ENCODE peak calls at places on chromosomes 4 and X, in ten cellular contexts. J, Q, N, Z, D, X, A, T, P and E are unnamed samples.

GRCh38 chr4:13484749-13485345 is 707 bp upstream of the RAB28 start:
- DNase-seq in X (no peak), A (no peak), Z (no peak), Q (peak; percentile 29), P (peak; percentile 61), J (no peak), N (no peak), D (no peak), T (no peak), E (no peak)

GRCh38 chr4:40196724-40197281 is at the start of gene RHOH:
- DNase-seq in J (no peak), Z (no peak), A (no peak), T (no peak), N (no peak), X (no peak), D (no peak), Q (no peak), P (no peak), E (no peak)

GRCh38 chr4:142846729-142847606 is 867 bp upstream of the INPP4B start:
- DNase-seq in N (no peak), P (peak; percentile 31), D (peak; percentile 79), Q (peak; percentile 72), T (peak; percentile 68), X (peak; percentile 79), A (peak; percentile 57), Z (peak; percentile 61), J (peak; percentile 37), E (no peak)

GRCh38 chr4:19254476-19254875 is 997.2 kb upstream of the SLIT2 start:
- DNase-seq in Q (no peak), P (peak; percentile 73), J (no peak), D (no peak), T (no peak), Z (no peak), N (no peak), A (no peak), X (no peak), E (no peak)

GRCh38 chrX:19571708-19572107 is 56.4 kb upstream of the MAP3K15 start:
- DNase-seq in P (no peak), Z (no peak), N (no peak), J (no peak), Q (no peak), D (no peak), T (no peak), X (no peak), A (no peak), E (no peak)

GRCh38 chr4:144174401-144175067 is 34.0 kb upstream of the GYPA start:
- DNase-seq in J (no peak), P (peak; percentile 76), X (no peak), N (peak; percentile 23), Z (no peak), A (no peak), Q (peak; percentile 74), D (peak; percentile 66), T (peak; percentile 50), E (no peak)

GRCh38 chrX:83535417-83536244 is 27.5 kb downstream of the POU3F4 start:
- DNase-seq in A (no peak), T (no peak), X (no peak), P (no peak), Z (no peak), D (peak; percentile 52), N (no peak), Q (no peak), J (no peak), E (no peak)

GRCh38 chr4:17385403-17385802 is 126.5 kb downstream of the QDPR start:
- DNase-seq in D (peak; percentile 55), P (peak; percentile 37), T (peak; percentile 9), Z (no peak), X (no peak), J (no peak), N (peak; percentile 14), A (no peak), Q (peak; percentile 7), E (no peak)

GRCh38 chr4:82268050-82268825 is 105.6 kb downstream of the HNRNPD start:
- DNase-seq in T (peak; percentile 70), N (peak; percentile 3), D (peak; percentile 76), Z (peak; percentile 52), A (peak; percentile 69), Q (peak; percentile 81), J (peak; percentile 19), X (no peak), P (peak; percentile 70), E (no peak)

GRCh38 chr4:147102596-147102995 is 156.9 kb upstream of the TTC29 start:
- DNase-seq in Q (no peak), N (no peak), T (no peak), Z (no peak), J (no peak), X (no peak), A (no peak), D (no peak), P (peak; percentile 18), E (no peak)

GRCh38 chr4:41213563-41214157 is 682 bp downstream of the APBB2 start:
- DNase-seq in X (peak; percentile 79), Q (peak; percentile 54), T (peak; percentile 20), D (peak; percentile 29), A (peak; percentile 73), N (no peak), Z (peak; percentile 50), J (peak; percentile 39), P (no peak), E (no peak)

GRCh38 chr4:8818063-8818881 is 53.4 kb downstream of the HMX1 start:
- DNase-seq in A (peak; percentile 20), Z (peak; percentile 4), Q (no peak), X (peak; percentile 36), J (peak; percentile 6), N (no peak), T (no peak), P (no peak), D (no peak), E (peak; percentile 77)

GRCh38 chrX:129706395-129707072 is 32.2 kb upstream of the XPNPEP2 start:
- DNase-seq in P (peak; percentile 42), Z (no peak), N (no peak), Q (no peak), A (peak; percentile 77), X (no peak), J (no peak), D (peak; percentile 58), T (peak; percentile 10), E (no peak)

GRCh38 chr4:94918543-94918942 is 160.8 kb downstream of the BMPR1B start:
- DNase-seq in Z (no peak), T (no peak), Q (no peak), J (no peak), P (no peak), A (no peak), X (no peak), N (no peak), D (no peak), E (no peak)

GRCh38 chr4:2009651-2010233 is 968 bp upstream of the NELFA start:
- DNase-seq in Z (peak; percentile 66), A (no peak), D (peak; percentile 29), X (peak; percentile 88), P (peak; percentile 65), N (no peak), J (peak; percentile 61), Q (peak; percentile 85), T (peak; percentile 35), E (no peak)
- TF ChIP-seq CTCF in Z (no peak), A (no peak), D (peak; percentile 12), X (no peak), P (peak; percentile 22), N (peak; percentile 16), J (peak; percentile 47), Q (peak; percentile 24), T (peak; percentile 5), E (no peak)

GRCh38 chr4:174654634-174655033 is 132.3 kb upstream of the HPGD start:
- DNase-seq in X (no peak), A (no peak), T (no peak), P (no peak), J (no peak), D (no peak), Q (no peak), N (no peak), Z (no peak), E (no peak)

GRCh38 chr4:174650711-174651355 is 128.5 kb upstream of the HPGD start:
- DNase-seq in Q (no peak), Z (no peak), N (no peak), A (no peak), P (no peak), X (no peak), T (peak; percentile 57), D (no peak), J (no peak), E (no peak)

GRCh38 chr4:174646326-174646725 is 124.0 kb upstream of the HPGD start:
- DNase-seq in N (no peak), X (no peak), P (no peak), Z (no peak), A (no peak), J (no peak), Q (no peak), D (no peak), T (no peak), E (no peak)

DNA sequence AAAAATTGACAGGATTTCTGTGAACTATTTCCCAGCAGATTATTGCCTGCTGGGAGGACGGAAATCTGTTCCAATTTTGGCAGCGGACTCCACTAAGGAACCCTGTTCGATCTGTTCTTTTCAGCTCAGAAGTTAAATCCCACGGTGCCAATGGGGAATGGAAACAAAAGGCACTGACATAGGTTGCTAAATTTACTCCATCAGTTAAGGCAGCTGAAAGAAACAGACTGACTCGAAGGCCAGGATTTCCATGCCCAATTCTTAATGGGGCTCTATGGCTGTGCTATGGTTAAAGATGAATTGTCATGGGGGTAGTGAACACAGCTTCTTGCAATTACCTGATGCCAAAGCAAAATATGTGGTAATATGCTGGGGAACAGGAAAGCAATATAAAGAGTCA is 126.6 kb upstream of the HPGD start:
- DNase-seq in P (no peak), Q (no peak), J (no peak), X (no peak), T (no peak), A (no peak), N (no peak), D (no peak), Z (no peak), E (no peak)
- TF ChIP-seq CTCF in P (no peak), Q (no peak), J (no peak), X (no peak), T (no peak), A (no peak), N (no peak), D (no peak), Z (no peak), E (no peak)

DNA sequence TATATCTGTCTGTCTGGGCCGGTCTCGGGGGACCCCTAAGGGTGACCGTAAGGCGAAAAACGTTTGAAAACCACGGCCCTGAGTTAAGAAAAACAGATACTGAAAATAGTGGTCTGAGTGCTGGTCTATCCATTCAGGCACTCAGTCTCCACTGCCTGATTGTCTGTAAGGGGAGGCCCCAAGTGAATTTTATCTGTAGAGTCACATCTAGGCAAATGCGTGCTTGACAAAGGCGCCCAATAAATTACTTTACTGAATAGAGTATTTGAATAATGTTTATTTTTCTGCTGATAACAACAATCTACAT is 461 bp downstream of the HNRNPH2 start:
- DNase-seq in D (no peak), Q (no peak), X (no peak), T (no peak), P (no peak), N (no peak), A (no peak), Z (no peak), J (no peak), E (no peak)
- TF ChIP-seq CTCF in D (no peak), Q (no peak), X (no peak), T (no peak), P (no peak), N (no peak), A (no peak), Z (no peak), J (no peak), E (peak; percentile 9)

DNA sequence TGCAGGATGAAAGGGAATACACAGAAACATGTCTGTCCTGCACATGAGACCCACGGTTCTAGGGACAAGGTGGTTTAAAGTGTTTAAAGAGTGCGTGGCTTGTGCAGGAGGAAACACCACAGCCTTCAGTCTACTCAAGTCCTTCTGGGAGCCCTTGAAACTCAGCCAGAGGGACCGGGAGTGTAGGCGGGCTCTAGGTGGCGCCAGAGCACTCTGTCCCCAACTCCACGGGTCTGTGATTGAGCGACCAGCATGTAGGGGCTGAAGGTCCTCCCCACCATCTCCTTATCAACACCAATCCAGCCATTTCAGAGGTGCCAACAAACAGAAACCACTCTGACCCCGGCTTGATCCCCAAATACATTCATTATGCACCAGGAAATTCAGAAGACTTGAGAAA is 82.0 kb upstream of the CLDN34 start:
- DNase-seq in D (peak; percentile 78), Q (peak; percentile 56), N (no peak), J (no peak), Z (peak; percentile 70), X (peak; percentile 86), T (no peak), A (peak; percentile 75), P (peak; percentile 74), E (no peak)
- TF ChIP-seq CTCF in D (peak; percentile 70), Q (peak; percentile 46), N (peak; percentile 62), J (peak; percentile 54), Z (peak; percentile 19), X (peak; percentile 46), T (peak; percentile 44), A (peak; percentile 60), P (peak; percentile 78), E (peak; percentile 62)